ENCODE peak calls at places on chromosomes 1 and 21, in five cellular contexts. W is glutamatergic neuron; L is tibial nerve; D is GOT3; O is stimulated activated naive CD4-positive, alpha-beta T cell. H is an unnamed sample.

GRCh38 chr1:193284219-193284618 is 97.8 kb upstream of the B3GALT2 start:
- DNase-seq in W (no peak), L (no peak), D (no peak), O (no peak), H (no peak)

GRCh38 chr1:221670081-221670480 is 71.8 kb downstream of the DUSP10 start:
- DNase-seq in W (no peak), L (no peak), D (no peak), O (no peak), H (no peak)

GRCh38 chr1:233635765-233636502 is 22.0 kb downstream of the KCNK1 start:
- DNase-seq in W (no peak), L (no peak), D (no peak), O (no peak), H (no peak)

GRCh38 chr1:78836736-78837135 is 169.8 kb downstream of the ADGRL4 start:
- DNase-seq in W (no peak), L (no peak), D (no peak), O (no peak), H (no peak)

GRCh38 chr1:80218112-80218511 is 1211.6 kb upstream of the ADGRL4 start:
- DNase-seq in W (no peak), L (no peak), D (no peak), O (no peak), H (no peak)

GRCh38 chr21:37503848-37504467 is 137.4 kb downstream of the DYRK1A start:
- DNase-seq in W (no peak), L (no peak), D (no peak), O (no peak), H (no peak)

GRCh38 chr1:85339089-85339488 is 62.7 kb upstream of the BCL10 start:
- DNase-seq in W (no peak), L (no peak), D (no peak), O (no peak), H (no peak)

GRCh38 chr1:28887418-28887834 is 26.9 kb upstream of the EPB41 start:
- DNase-seq in W (peak; percentile 31), L (no peak), D (no peak), O (no peak), H (peak; percentile 49)

GRCh38 chr1:229034246-229034645 is 236.7 kb upstream of the RAB4A start:
- DNase-seq in W (no peak), L (no peak), D (no peak), O (no peak), H (no peak)